ENCODE peak calls at places on chromosomes 7 and 10, in nine cellular contexts. One of them, this sample, is unnamed.
A peak's percentile ranks its signal among the peaks of the same experiment; 100 is the strongest.

GRCh38 chr10:32207544-32207943 is 139.4 kb downstream of the EPC1 start:
- DNase-seq in ovary: no peak
- DNase-seq in pancreas: peak; percentile 39
- DNase-seq in H9: peak; percentile 54
- DNase-seq in brain microvascular endothelial cell: peak; percentile 45
- DNase-seq in astrocyte: no peak
- DNase-seq in foreskin fibroblast: peak; percentile 61
- DNase-seq in HFF-Myc: no peak
- DNase-seq in Calu3: peak; percentile 80
- DNase-seq in this sample: peak; percentile 61

GRCh38 chr7:66524738-66525137 is 103.9 kb upstream of the KCTD7 start:
- DNase-seq in ovary: no peak
- DNase-seq in pancreas: no peak
- DNase-seq in H9: no peak
- DNase-seq in brain microvascular endothelial cell: no peak
- DNase-seq in astrocyte: no peak
- DNase-seq in foreskin fibroblast: no peak
- DNase-seq in HFF-Myc: no peak
- DNase-seq in Calu3: no peak
- DNase-seq in this sample: no peak

GRCh38 chr7:27661776-27662489 is 750 bp downstream of the HIBADH start:
- DNase-seq in ovary: no peak
- DNase-seq in pancreas: peak; percentile 26
- DNase-seq in H9: no peak
- DNase-seq in brain microvascular endothelial cell: no peak
- DNase-seq in astrocyte: no peak
- DNase-seq in foreskin fibroblast: peak; percentile 46
- DNase-seq in HFF-Myc: no peak
- DNase-seq in Calu3: peak; percentile 52
- DNase-seq in this sample: no peak

GRCh38 chr7:5591547-5591899 is 167.9 kb upstream of the TNRC18 start:
- DNase-seq in ovary: no peak
- DNase-seq in pancreas: no peak
- DNase-seq in H9: no peak
- DNase-seq in brain microvascular endothelial cell: peak; percentile 70
- DNase-seq in astrocyte: peak; percentile 81
- DNase-seq in foreskin fibroblast: peak; percentile 92
- DNase-seq in HFF-Myc: no peak
- DNase-seq in Calu3: peak; percentile 88
- DNase-seq in this sample: no peak

GRCh38 chr10:8449909-8450308 is 395.4 kb downstream of the GATA3 start:
- DNase-seq in ovary: no peak
- DNase-seq in pancreas: no peak
- DNase-seq in H9: no peak
- DNase-seq in brain microvascular endothelial cell: no peak
- DNase-seq in astrocyte: no peak
- DNase-seq in foreskin fibroblast: no peak
- DNase-seq in HFF-Myc: no peak
- DNase-seq in Calu3: no peak
- DNase-seq in this sample: no peak

GRCh38 chr10:22103701-22104100 is 100.2 kb upstream of the DNAJC1 start:
- DNase-seq in ovary: no peak
- DNase-seq in pancreas: no peak
- DNase-seq in H9: no peak
- DNase-seq in brain microvascular endothelial cell: no peak
- DNase-seq in astrocyte: no peak
- DNase-seq in foreskin fibroblast: no peak
- DNase-seq in HFF-Myc: no peak
- DNase-seq in Calu3: no peak
- DNase-seq in this sample: no peak

GRCh38 chr10:119859422-119860258 is 13.0 kb downstream of the MCMBP start:
- DNase-seq in ovary: no peak
- DNase-seq in pancreas: no peak
- DNase-seq in H9: no peak
- DNase-seq in brain microvascular endothelial cell: no peak
- DNase-seq in astrocyte: peak; percentile 32
- DNase-seq in foreskin fibroblast: peak; percentile 61
- DNase-seq in HFF-Myc: no peak
- DNase-seq in Calu3: no peak
- DNase-seq in this sample: no peak

GRCh38 chr7:11341285-11341944 is 367.7 kb downstream of the PHF14 start:
- DNase-seq in ovary: no peak
- DNase-seq in pancreas: no peak
- DNase-seq in H9: no peak
- DNase-seq in brain microvascular endothelial cell: peak; percentile 48
- DNase-seq in astrocyte: no peak
- DNase-seq in foreskin fibroblast: peak; percentile 28
- DNase-seq in HFF-Myc: peak; percentile 2
- DNase-seq in Calu3: peak; percentile 23
- DNase-seq in this sample: no peak

DNA sequence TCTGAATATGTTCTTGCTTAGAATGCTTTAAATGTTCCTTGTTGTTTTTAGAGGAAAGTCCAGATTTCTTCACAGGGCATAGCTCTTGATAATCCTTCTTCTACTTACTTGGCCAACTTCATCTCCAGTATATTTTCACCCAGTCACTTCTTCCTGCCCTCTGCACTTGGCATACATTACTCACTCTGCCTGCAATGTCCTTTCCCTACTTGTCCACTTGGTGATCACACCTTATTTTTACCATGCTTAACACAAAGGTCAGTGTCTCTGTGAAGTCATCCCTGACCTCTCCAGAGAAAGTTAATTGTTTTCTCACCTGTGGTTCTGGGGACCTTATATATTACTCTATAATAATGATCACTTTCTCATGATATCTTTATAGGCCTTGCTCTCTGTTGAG is 23.3 kb downstream of the SFRP4 start:
- DNase-seq in ovary: no peak
- DNase-seq in pancreas: no peak
- DNase-seq in H9: no peak
- DNase-seq in brain microvascular endothelial cell: no peak
- DNase-seq in astrocyte: no peak
- DNase-seq in foreskin fibroblast: no peak
- DNase-seq in HFF-Myc: no peak
- DNase-seq in Calu3: no peak
- DNase-seq in this sample: no peak
- TF ChIP-seq CTCF in ovary: no peak
- TF ChIP-seq CTCF in pancreas: no peak
- TF ChIP-seq CTCF in H9: no peak
- TF ChIP-seq CTCF in brain microvascular endothelial cell: no peak
- TF ChIP-seq CTCF in astrocyte: no peak
- TF ChIP-seq CTCF in foreskin fibroblast: no peak
- TF ChIP-seq CTCF in HFF-Myc: no peak
- TF ChIP-seq CTCF in Calu3: no peak
- TF ChIP-seq CTCF in this sample: no peak

GRCh38 chr7:149497467-149498261 is at the start of gene ZNF746:
- DNase-seq in ovary: peak; percentile 75
- DNase-seq in pancreas: peak; percentile 79
- DNase-seq in H9: peak; percentile 82
- DNase-seq in brain microvascular endothelial cell: peak; percentile 69
- DNase-seq in astrocyte: peak; percentile 54
- DNase-seq in foreskin fibroblast: peak; percentile 96
- DNase-seq in HFF-Myc: peak; percentile 36
- DNase-seq in Calu3: peak; percentile 89
- DNase-seq in this sample: peak; percentile 81
- TF ChIP-seq CTCF in ovary: no peak
- TF ChIP-seq CTCF in pancreas: peak; percentile 42
- TF ChIP-seq CTCF in H9: peak; percentile 61
- TF ChIP-seq CTCF in brain microvascular endothelial cell: peak; percentile 58
- TF ChIP-seq CTCF in astrocyte: peak; percentile 5
- TF ChIP-seq CTCF in foreskin fibroblast: peak; percentile 31
- TF ChIP-seq CTCF in HFF-Myc: peak; percentile 34
- TF ChIP-seq CTCF in Calu3: peak; percentile 52
- TF ChIP-seq CTCF in this sample: peak; percentile 49

GRCh38 chr7:49791089-49791741 is 17.8 kb downstream of the VWC2 start:
- DNase-seq in ovary: no peak
- DNase-seq in pancreas: no peak
- DNase-seq in H9: peak; percentile 71
- DNase-seq in brain microvascular endothelial cell: no peak
- DNase-seq in astrocyte: no peak
- DNase-seq in foreskin fibroblast: no peak
- DNase-seq in HFF-Myc: no peak
- DNase-seq in Calu3: peak; percentile 46
- DNase-seq in this sample: no peak
- TF ChIP-seq CTCF in ovary: no peak
- TF ChIP-seq CTCF in pancreas: peak; percentile 26
- TF ChIP-seq CTCF in H9: peak; percentile 72
- TF ChIP-seq CTCF in brain microvascular endothelial cell: no peak
- TF ChIP-seq CTCF in astrocyte: no peak
- TF ChIP-seq CTCF in foreskin fibroblast: no peak
- TF ChIP-seq CTCF in HFF-Myc: no peak
- TF ChIP-seq CTCF in Calu3: peak; percentile 21
- TF ChIP-seq CTCF in this sample: no peak

DNA sequence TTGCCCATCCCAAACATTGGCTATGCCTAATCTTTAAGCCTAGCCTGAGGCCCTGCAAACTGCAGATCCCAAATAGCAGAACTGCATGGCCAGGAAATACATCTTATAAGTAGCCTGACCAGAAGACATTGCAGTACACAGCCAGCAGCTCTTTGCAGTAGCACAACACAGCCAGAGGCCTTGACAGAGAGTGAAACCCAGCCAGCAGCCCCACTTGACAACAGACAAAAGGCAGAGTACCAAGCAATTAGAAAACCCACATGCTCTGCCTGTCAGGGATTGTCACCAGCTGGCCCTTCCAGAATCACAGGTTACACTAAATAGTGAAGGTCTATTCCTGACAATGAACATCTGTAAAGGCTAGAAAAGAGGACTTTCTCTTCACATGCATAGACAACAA is 242.8 kb upstream of the TMEM72 start:
- DNase-seq in ovary: no peak
- DNase-seq in pancreas: no peak
- DNase-seq in H9: no peak
- DNase-seq in brain microvascular endothelial cell: no peak
- DNase-seq in astrocyte: no peak
- DNase-seq in foreskin fibroblast: no peak
- DNase-seq in HFF-Myc: no peak
- DNase-seq in Calu3: no peak
- DNase-seq in this sample: no peak
- TF ChIP-seq CTCF in ovary: no peak
- TF ChIP-seq CTCF in pancreas: no peak
- TF ChIP-seq CTCF in H9: no peak
- TF ChIP-seq CTCF in brain microvascular endothelial cell: no peak
- TF ChIP-seq CTCF in astrocyte: no peak
- TF ChIP-seq CTCF in foreskin fibroblast: no peak
- TF ChIP-seq CTCF in HFF-Myc: no peak
- TF ChIP-seq CTCF in Calu3: no peak
- TF ChIP-seq CTCF in this sample: no peak

DNA sequence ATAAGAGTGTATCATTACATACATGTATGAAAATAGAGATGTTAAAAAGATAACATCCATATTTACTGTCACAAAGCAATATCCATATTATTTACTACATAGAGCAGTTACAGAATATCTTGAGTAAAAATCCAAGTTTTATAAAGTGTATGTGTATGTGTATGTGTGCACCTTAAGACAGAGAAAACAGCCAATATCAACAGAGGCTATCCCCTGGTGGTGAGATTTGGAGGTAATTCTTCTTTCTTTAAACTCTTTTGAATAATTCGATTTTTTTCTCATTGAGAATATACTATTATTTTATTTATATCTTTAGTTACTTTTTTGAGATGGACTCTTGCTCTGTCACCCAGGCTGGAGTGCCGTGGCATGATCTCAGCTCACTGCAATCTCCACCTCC is 18.4 kb downstream of the TRDMT1 start:
- DNase-seq in ovary: no peak
- DNase-seq in pancreas: no peak
- DNase-seq in H9: no peak
- DNase-seq in brain microvascular endothelial cell: no peak
- DNase-seq in astrocyte: no peak
- DNase-seq in foreskin fibroblast: no peak
- DNase-seq in HFF-Myc: no peak
- DNase-seq in Calu3: no peak
- DNase-seq in this sample: no peak
- TF ChIP-seq CTCF in ovary: no peak
- TF ChIP-seq CTCF in pancreas: no peak
- TF ChIP-seq CTCF in H9: peak; percentile 54
- TF ChIP-seq CTCF in brain microvascular endothelial cell: peak; percentile 36
- TF ChIP-seq CTCF in astrocyte: peak; percentile 4
- TF ChIP-seq CTCF in foreskin fibroblast: no peak
- TF ChIP-seq CTCF in HFF-Myc: no peak
- TF ChIP-seq CTCF in Calu3: no peak
- TF ChIP-seq CTCF in this sample: peak; percentile 58

GRCh38 chr7:50614721-50615518 is 49.7 kb upstream of the DDC start:
- DNase-seq in ovary: no peak
- DNase-seq in pancreas: peak; percentile 64
- DNase-seq in H9: no peak
- DNase-seq in brain microvascular endothelial cell: no peak
- DNase-seq in astrocyte: no peak
- DNase-seq in foreskin fibroblast: peak; percentile 33
- DNase-seq in HFF-Myc: no peak
- DNase-seq in Calu3: no peak
- DNase-seq in this sample: no peak
- TF ChIP-seq CTCF in ovary: no peak
- TF ChIP-seq CTCF in pancreas: no peak
- TF ChIP-seq CTCF in H9: no peak
- TF ChIP-seq CTCF in brain microvascular endothelial cell: peak; percentile 31
- TF ChIP-seq CTCF in astrocyte: no peak
- TF ChIP-seq CTCF in foreskin fibroblast: peak; percentile 4
- TF ChIP-seq CTCF in HFF-Myc: peak; percentile 7
- TF ChIP-seq CTCF in Calu3: peak; percentile 40
- TF ChIP-seq CTCF in this sample: no peak